ENCODE peak calls at places on chromosomes 6 and 20, in six cellular contexts. R, J, C, T, E and A are unnamed samples.

GRCh38 chr20:50303573-50304500 is 113.2 kb downstream of the CEBPB start:
- DNase-seq in R (no peak), J (no peak), C (no peak), T (peak), E (no peak), A (no peak)

GRCh38 chr6:83852528-83853177 is 507 bp upstream of the RIPPLY2 start:
- DNase-seq in R (no peak), J (no peak), C (no peak), T (no peak), E (no peak), A (no peak)

GRCh38 chr20:13119583-13119982 is 101.5 kb upstream of the ISM1 start:
- DNase-seq in R (peak), J (peak), C (peak), T (peak), E (peak), A (peak)

GRCh38 chr6:117989086-117989485 is 82.0 kb downstream of the SLC35F1 start:
- DNase-seq in R (no peak), J (no peak), C (no peak), T (no peak), E (no peak), A (no peak)

GRCh38 chr6:89794324-89794723 is 25.3 kb downstream of the MDN1 start:
- DNase-seq in R (no peak), J (no peak), C (no peak), T (no peak), E (no peak), A (no peak)

GRCh38 chr20:33211817-33212424 is 5.2 kb upstream of the BPIFA3 start:
- DNase-seq in R (peak), J (peak), C (peak), T (peak), E (peak), A (peak)

GRCh38 chr6:130796313-130796905 is 30.8 kb upstream of the SMLR1 start:
- DNase-seq in R (no peak), J (no peak), C (peak), T (peak), E (no peak), A (no peak)

GRCh38 chr6:130394238-130394637 is 28.4 kb downstream of the TMEM200A start:
- DNase-seq in R (no peak), J (no peak), C (no peak), T (no peak), E (no peak), A (no peak)

GRCh38 chr20:16397053-16397452 is 176.2 kb downstream of the KIF16B start:
- DNase-seq in R (no peak), J (no peak), C (no peak), T (no peak), E (no peak), A (no peak)

GRCh38 chr6:35370799-35371493 is 28.6 kb downstream of the PPARD start:
- DNase-seq in R (no peak), J (peak), C (no peak), T (no peak), E (no peak), A (no peak)

DNA sequence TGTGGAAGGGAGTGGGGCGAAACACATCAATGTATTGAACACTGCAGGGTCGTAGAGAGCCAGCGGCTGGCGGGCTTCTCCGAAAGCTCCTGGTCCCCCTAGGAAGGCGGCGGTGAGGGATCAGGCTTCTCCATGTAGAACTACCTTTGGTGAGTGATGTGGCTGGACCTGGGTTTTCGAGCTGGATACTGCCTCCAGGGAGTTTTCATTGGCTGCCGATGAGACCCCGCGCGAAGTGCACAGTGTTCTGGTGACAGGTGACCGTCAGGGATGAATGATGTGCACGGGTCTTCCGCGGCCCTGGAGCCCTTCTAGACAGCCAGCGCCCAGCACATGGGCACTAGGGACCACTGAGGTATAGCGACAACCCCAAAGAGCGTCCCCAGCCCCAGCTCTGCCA is 16.4 kb downstream of the ABT1 start:
- DNase-seq in R (no peak), J (no peak), C (peak), T (no peak), E (no peak), A (no peak)
- TF ChIP-seq EZH2phosphoT487 in R (no peak), J (no peak), C (no peak), T (no peak), E (no peak), A (no peak)

GRCh38 chr6:151682251-151682650 is 125.2 kb upstream of the ESR1 start:
- DNase-seq in R (no peak), J (no peak), C (no peak), T (no peak), E (no peak), A (no peak)

GRCh38 chr6:151679941-151680340 is 127.5 kb upstream of the ESR1 start:
- DNase-seq in R (no peak), J (no peak), C (no peak), T (no peak), E (no peak), A (no peak)

GRCh38 chr6:151682922-151683321 is 124.6 kb upstream of the ESR1 start:
- DNase-seq in R (no peak), J (no peak), C (no peak), T (no peak), E (no peak), A (no peak)

GRCh38 chr6:151680846-151681425 is 126.5 kb upstream of the ESR1 start:
- DNase-seq in R (no peak), J (no peak), C (no peak), T (no peak), E (no peak), A (no peak)

GRCh38 chr6:151681426-151682059 is 125.9 kb upstream of the ESR1 start:
- DNase-seq in R (peak), J (no peak), C (no peak), T (no peak), E (no peak), A (no peak)
- TF ChIP-seq EZH2phosphoT487 in R (no peak), J (no peak), C (no peak), T (no peak), E (no peak), A (no peak)

GRCh38 chr6:134632034-134632433 is 314.1 kb upstream of the SGK1 start:
- DNase-seq in R (no peak), J (no peak), C (no peak), T (no peak), E (no peak), A (no peak)
- TF ChIP-seq EZH2phosphoT487 in R (no peak), J (no peak), C (no peak), T (no peak), E (no peak), A (no peak)

GRCh38 chr20:21436186-21436585 is 38.9 kb upstream of the NKX2-4 start:
- DNase-seq in R (no peak), J (no peak), C (no peak), T (no peak), E (peak), A (no peak)
- TF ChIP-seq EZH2phosphoT487 in R (no peak), J (no peak), C (no peak), T (no peak), E (no peak), A (no peak)